ENCODE peak calls at places on chromosome 19, in nine cellular contexts. S is dermis microvascular lymphatic vessel endothelial cell; B is NCI-H1105 treated with DMSO at 0.1 percent for 48 hours; C is iPS-NIHi11; E is stimulated activated CD8-positive, alpha-beta memory T cell treated with anti-CD3 and anti-CD28 coated beads, Interleukin-4, amount 100 ng/mL, for 1 hour; Z is effector memory CD8-positive, alpha-beta T cell; K is activated CD4-positive, alpha-beta T cell treated with anti-CD3 and anti-CD28 coated beads, Interleukin-2, amount 10 ng/mL, durations not matched to agents 7 days and 5 days; V is IMR-90; R is stimulated activated CD4-positive, alpha-beta T cell treated with anti-CD3 and anti-CD28 coated beads, Interleukin-1b, Interleukin-23, amount 100 ng/mL, for 24 hours. H is an unnamed sample.

GRCh38 chr19:38793186-38793585 is 4.2 kb downstream of the LGALS7B start:
- DNase-seq in Z (no peak), K (no peak), B (no peak), R (no peak), E (no peak), S (peak; percentile 61), C (peak; percentile 3), V (peak; percentile 60), H (peak; percentile 45)

GRCh38 chr19:41697198-41697855 is 9.3 kb upstream of the CEACAM7 start:
- DNase-seq in V (no peak), B (no peak), K (no peak), E (no peak), R (no peak), Z (no peak), S (no peak), C (no peak), H (no peak)

GRCh38 chr19:7865262-7865911 is 8.8 kb downstream of the PRR36 start:
- DNase-seq in C (no peak), Z (no peak), R (no peak), S (no peak), K (no peak), B (no peak), V (no peak), E (no peak), H (no peak)

GRCh38 chr19:35553385-35554000 is 8.1 kb downstream of the TMEM147 start:
- DNase-seq in S (no peak), B (no peak), K (no peak), E (no peak), Z (no peak), R (no peak), V (no peak), C (no peak), H (no peak)

GRCh38 chr19:13060233-13060963 is 42.3 kb downstream of the LYL1 start:
- DNase-seq in R (no peak), Z (no peak), E (no peak), C (no peak), S (no peak), V (no peak), B (no peak), K (no peak), H (peak; percentile 19)

GRCh38 chr19:43489310-43489709 is 15.2 kb downstream of the PHLDB3 start:
- DNase-seq in E (no peak), R (no peak), C (no peak), B (no peak), V (no peak), K (no peak), S (peak; percentile 58), Z (no peak), H (no peak)

GRCh38 chr19:4559569-4559968 is at the start of gene SEMA6B:
- DNase-seq in B (no peak), Z (no peak), E (no peak), C (no peak), R (no peak), K (no peak), V (no peak), S (peak; percentile 92), H (peak; percentile 69)

GRCh38 chr19:3478409-3479176 is 1.7 kb downstream of the SMIM24 start:
- DNase-seq in B (no peak), V (no peak), R (no peak), Z (no peak), K (peak; percentile 30), C (no peak), E (no peak), S (no peak), H (no peak)

GRCh38 chr19:4748589-4748988 is 24.9 kb upstream of the DPP9 start:
- DNase-seq in C (no peak), V (no peak), R (no peak), B (no peak), E (no peak), Z (no peak), K (no peak), S (no peak), H (no peak)